ENCODE peak calls at places on chromosome 16, in ten cellular contexts. One of them, this sample, is unnamed.

GRCh38 chr16:85303354-85303883 is 191.1 kb upstream of the CIBAR2 start:
- DNase-seq in small intestine: peak; percentile 46
- DNase-seq in heart left ventricle: peak; percentile 84
- DNase-seq in keratinocyte: no peak
- DNase-seq in body of pancreas: peak; percentile 76
- DNase-seq in colonic mucosa: peak; percentile 63
- DNase-seq in GM23248: peak; percentile 61
- DNase-seq in uterus: peak; percentile 49
- DNase-seq in CD8-positive, alpha-beta T cell: peak; percentile 87
- DNase-seq in effector memory CD4-positive, alpha-beta T cell: peak; percentile 24
- DNase-seq in this sample: peak; percentile 68

GRCh38 chr16:14186007-14186953 is 115.2 kb downstream of the MRTFB start:
- DNase-seq in small intestine: no peak
- DNase-seq in heart left ventricle: no peak
- DNase-seq in keratinocyte: no peak
- DNase-seq in body of pancreas: peak; percentile 15
- DNase-seq in colonic mucosa: no peak
- DNase-seq in GM23248: peak; percentile 86
- DNase-seq in uterus: peak; percentile 51
- DNase-seq in CD8-positive, alpha-beta T cell: no peak
- DNase-seq in effector memory CD4-positive, alpha-beta T cell: no peak
- DNase-seq in this sample: peak; percentile 77

GRCh38 chr16:19135896-19136438 is 22.2 kb downstream of the ITPRIPL2 start:
- DNase-seq in small intestine: peak; percentile 86
- DNase-seq in heart left ventricle: no peak
- DNase-seq in keratinocyte: no peak
- DNase-seq in body of pancreas: no peak
- DNase-seq in colonic mucosa: peak; percentile 93
- DNase-seq in GM23248: peak; percentile 34
- DNase-seq in uterus: no peak
- DNase-seq in CD8-positive, alpha-beta T cell: no peak
- DNase-seq in effector memory CD4-positive, alpha-beta T cell: no peak
- DNase-seq in this sample: no peak

GRCh38 chr16:31484491-31485171 is 1.7 kb downstream of the SLC5A2 start:
- DNase-seq in small intestine: peak; percentile 55
- DNase-seq in heart left ventricle: no peak
- DNase-seq in keratinocyte: no peak
- DNase-seq in body of pancreas: peak; percentile 64
- DNase-seq in colonic mucosa: peak; percentile 72
- DNase-seq in GM23248: no peak
- DNase-seq in uterus: no peak
- DNase-seq in CD8-positive, alpha-beta T cell: no peak
- DNase-seq in effector memory CD4-positive, alpha-beta T cell: no peak
- DNase-seq in this sample: peak; percentile 36

GRCh38 chr16:85306071-85306792 is 194.0 kb upstream of the CIBAR2 start:
- DNase-seq in small intestine: peak; percentile 81
- DNase-seq in heart left ventricle: peak; percentile 86
- DNase-seq in keratinocyte: no peak
- DNase-seq in body of pancreas: peak; percentile 89
- DNase-seq in colonic mucosa: peak; percentile 85
- DNase-seq in GM23248: peak; percentile 95
- DNase-seq in uterus: peak; percentile 97
- DNase-seq in CD8-positive, alpha-beta T cell: peak; percentile 88
- DNase-seq in effector memory CD4-positive, alpha-beta T cell: no peak
- DNase-seq in this sample: peak; percentile 92

GRCh38 chr16:70589998-70590471 is 56.3 kb upstream of the IL34 start:
- DNase-seq in small intestine: no peak
- DNase-seq in heart left ventricle: peak; percentile 64
- DNase-seq in keratinocyte: no peak
- DNase-seq in body of pancreas: peak; percentile 62
- DNase-seq in colonic mucosa: no peak
- DNase-seq in GM23248: peak; percentile 51
- DNase-seq in uterus: peak; percentile 37
- DNase-seq in CD8-positive, alpha-beta T cell: no peak
- DNase-seq in effector memory CD4-positive, alpha-beta T cell: no peak
- DNase-seq in this sample: no peak

GRCh38 chr16:81511371-81511770 is 66.8 kb downstream of the CMIP start:
- DNase-seq in small intestine: no peak
- DNase-seq in heart left ventricle: no peak
- DNase-seq in keratinocyte: no peak
- DNase-seq in body of pancreas: no peak
- DNase-seq in colonic mucosa: no peak
- DNase-seq in GM23248: peak; percentile 79
- DNase-seq in uterus: no peak
- DNase-seq in CD8-positive, alpha-beta T cell: no peak
- DNase-seq in effector memory CD4-positive, alpha-beta T cell: no peak
- DNase-seq in this sample: peak; percentile 58

GRCh38 chr16:71645450-71645849 is 19.5 kb downstream of the MARVELD3 start:
- DNase-seq in small intestine: peak; percentile 70
- DNase-seq in heart left ventricle: no peak
- DNase-seq in keratinocyte: no peak
- DNase-seq in body of pancreas: peak; percentile 57
- DNase-seq in colonic mucosa: no peak
- DNase-seq in GM23248: peak; percentile 55
- DNase-seq in uterus: no peak
- DNase-seq in CD8-positive, alpha-beta T cell: no peak
- DNase-seq in effector memory CD4-positive, alpha-beta T cell: no peak
- DNase-seq in this sample: peak; percentile 68

GRCh38 chr16:19589771-19590302 is 34.3 kb downstream of the VPS35L start:
- DNase-seq in small intestine: no peak
- DNase-seq in heart left ventricle: no peak
- DNase-seq in keratinocyte: no peak
- DNase-seq in body of pancreas: no peak
- DNase-seq in colonic mucosa: no peak
- DNase-seq in GM23248: peak; percentile 91
- DNase-seq in uterus: no peak
- DNase-seq in CD8-positive, alpha-beta T cell: no peak
- DNase-seq in effector memory CD4-positive, alpha-beta T cell: no peak
- DNase-seq in this sample: no peak

GRCh38 chr16:81624718-81625543 is 154.2 kb upstream of the PLCG2 start:
- DNase-seq in small intestine: no peak
- DNase-seq in heart left ventricle: peak; percentile 61
- DNase-seq in keratinocyte: peak; percentile 68
- DNase-seq in body of pancreas: no peak
- DNase-seq in colonic mucosa: no peak
- DNase-seq in GM23248: peak; percentile 52
- DNase-seq in uterus: no peak
- DNase-seq in CD8-positive, alpha-beta T cell: no peak
- DNase-seq in effector memory CD4-positive, alpha-beta T cell: no peak
- DNase-seq in this sample: no peak

GRCh38 chr16:54591816-54592246 is 305.2 kb upstream of the IRX3 start:
- DNase-seq in small intestine: no peak
- DNase-seq in heart left ventricle: no peak
- DNase-seq in keratinocyte: no peak
- DNase-seq in body of pancreas: no peak
- DNase-seq in colonic mucosa: no peak
- DNase-seq in GM23248: no peak
- DNase-seq in uterus: no peak
- DNase-seq in CD8-positive, alpha-beta T cell: no peak
- DNase-seq in effector memory CD4-positive, alpha-beta T cell: no peak
- DNase-seq in this sample: no peak

GRCh38 chr16:50301626-50302471 is 35.5 kb downstream of the ADCY7 start:
- DNase-seq in small intestine: no peak
- DNase-seq in heart left ventricle: peak; percentile 63
- DNase-seq in keratinocyte: no peak
- DNase-seq in body of pancreas: no peak
- DNase-seq in colonic mucosa: peak; percentile 51
- DNase-seq in GM23248: peak; percentile 96
- DNase-seq in uterus: no peak
- DNase-seq in CD8-positive, alpha-beta T cell: no peak
- DNase-seq in effector memory CD4-positive, alpha-beta T cell: no peak
- DNase-seq in this sample: peak; percentile 75

GRCh38 chr16:89574681-89575246 is 794 bp upstream of the CPNE7 start:
- DNase-seq in small intestine: peak; percentile 72
- DNase-seq in heart left ventricle: no peak
- DNase-seq in keratinocyte: no peak
- DNase-seq in body of pancreas: peak; percentile 46
- DNase-seq in colonic mucosa: peak; percentile 57
- DNase-seq in GM23248: peak; percentile 93
- DNase-seq in uterus: no peak
- DNase-seq in CD8-positive, alpha-beta T cell: peak; percentile 71
- DNase-seq in effector memory CD4-positive, alpha-beta T cell: peak; percentile 47
- DNase-seq in this sample: peak; percentile 79

GRCh38 chr16:51025588-51026290 is 125.3 kb downstream of the SALL1 start:
- DNase-seq in small intestine: no peak
- DNase-seq in heart left ventricle: no peak
- DNase-seq in keratinocyte: no peak
- DNase-seq in body of pancreas: no peak
- DNase-seq in colonic mucosa: no peak
- DNase-seq in GM23248: no peak
- DNase-seq in uterus: no peak
- DNase-seq in CD8-positive, alpha-beta T cell: no peak
- DNase-seq in effector memory CD4-positive, alpha-beta T cell: no peak
- DNase-seq in this sample: no peak

GRCh38 chr16:11876306-11876705 is 25.0 kb upstream of the RSL1D1 start:
- DNase-seq in small intestine: no peak
- DNase-seq in heart left ventricle: no peak
- DNase-seq in keratinocyte: no peak
- DNase-seq in body of pancreas: no peak
- DNase-seq in colonic mucosa: no peak
- DNase-seq in GM23248: no peak
- DNase-seq in uterus: no peak
- DNase-seq in CD8-positive, alpha-beta T cell: no peak
- DNase-seq in effector memory CD4-positive, alpha-beta T cell: no peak
- DNase-seq in this sample: no peak
- H3K27ac ChIP-seq in small intestine: no peak overlapping the region
- H3K27ac ChIP-seq in heart left ventricle: no peak overlapping the region
- H3K27ac ChIP-seq in keratinocyte: no peak overlapping the region
- H3K27ac ChIP-seq in body of pancreas: no peak overlapping the region
- H3K27ac ChIP-seq in colonic mucosa: no peak overlapping the region
- H3K27ac ChIP-seq in GM23248: no peak overlapping the region
- H3K27ac ChIP-seq in uterus: no peak overlapping the region
- H3K27ac ChIP-seq in CD8-positive, alpha-beta T cell: no peak overlapping the region
- H3K27ac ChIP-seq in effector memory CD4-positive, alpha-beta T cell: no peak overlapping the region
- H3K27ac ChIP-seq in this sample: peak overlapping the region; percentile 45

GRCh38 chr16:35298460-35299243 is 1839.2 kb downstream of the TP53TG3F start:
- DNase-seq in small intestine: no peak
- DNase-seq in heart left ventricle: no peak
- DNase-seq in keratinocyte: peak; percentile 68
- DNase-seq in body of pancreas: no peak
- DNase-seq in colonic mucosa: no peak
- DNase-seq in GM23248: no peak
- DNase-seq in uterus: no peak
- DNase-seq in CD8-positive, alpha-beta T cell: no peak
- DNase-seq in effector memory CD4-positive, alpha-beta T cell: no peak
- DNase-seq in this sample: no peak

GRCh38 chr16:35296962-35297653 is 1837.7 kb downstream of the TP53TG3F start:
- DNase-seq in small intestine: no peak
- DNase-seq in heart left ventricle: no peak
- DNase-seq in keratinocyte: no peak
- DNase-seq in body of pancreas: no peak
- DNase-seq in colonic mucosa: no peak
- DNase-seq in GM23248: no peak
- DNase-seq in uterus: no peak
- DNase-seq in CD8-positive, alpha-beta T cell: no peak
- DNase-seq in effector memory CD4-positive, alpha-beta T cell: no peak
- DNase-seq in this sample: no peak

DNA sequence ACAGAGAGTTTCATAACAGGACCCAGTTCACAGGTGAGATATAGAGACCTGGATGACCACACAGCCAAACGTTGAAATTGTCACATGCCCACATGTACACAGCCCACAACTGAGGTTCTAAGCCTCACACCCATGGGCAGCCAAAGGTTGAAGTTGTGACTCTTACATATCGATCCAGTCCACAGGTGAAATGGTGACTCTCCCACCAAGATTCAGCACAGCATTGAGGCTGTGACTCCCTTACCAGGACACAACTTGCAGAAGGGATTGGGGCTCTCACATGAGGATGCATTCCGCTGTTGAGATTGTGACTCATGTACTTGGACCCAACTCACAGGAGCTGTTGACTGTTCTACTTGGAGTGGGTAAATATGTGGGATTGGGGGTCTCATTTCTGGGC is 1836.4 kb downstream of the TP53TG3F start:
- DNase-seq in small intestine: no peak
- DNase-seq in heart left ventricle: no peak
- DNase-seq in keratinocyte: no peak
- DNase-seq in body of pancreas: no peak
- DNase-seq in colonic mucosa: no peak
- DNase-seq in GM23248: no peak
- DNase-seq in uterus: no peak
- DNase-seq in CD8-positive, alpha-beta T cell: no peak
- DNase-seq in effector memory CD4-positive, alpha-beta T cell: no peak
- DNase-seq in this sample: no peak
- H3K9me3 ChIP-seq in small intestine: peaks cover 5% of the 10 kb centered on the region
- H3K9me3 ChIP-seq in heart left ventricle: no peaks in the 10 kb centered on the region
- H3K9me3 ChIP-seq in keratinocyte: no peaks in the 10 kb centered on the region
- H3K9me3 ChIP-seq in body of pancreas: no peaks in the 10 kb centered on the region
- H3K9me3 ChIP-seq in colonic mucosa: no peaks in the 10 kb centered on the region
- H3K9me3 ChIP-seq in GM23248: no peaks in the 10 kb centered on the region
- H3K9me3 ChIP-seq in uterus: no peaks in the 10 kb centered on the region
- H3K9me3 ChIP-seq in CD8-positive, alpha-beta T cell: peaks cover 4% of the 10 kb centered on the region
- H3K9me3 ChIP-seq in effector memory CD4-positive, alpha-beta T cell: no peaks in the 10 kb centered on the region
- H3K9me3 ChIP-seq in this sample: peaks cover 3% of the 10 kb centered on the region

GRCh38 chr16:46884513-46885293 is 541 bp downstream of the GPT2 start:
- DNase-seq in small intestine: peak; percentile 17
- DNase-seq in heart left ventricle: no peak
- DNase-seq in keratinocyte: no peak
- DNase-seq in body of pancreas: peak; percentile 64
- DNase-seq in colonic mucosa: no peak
- DNase-seq in GM23248: peak; percentile 54
- DNase-seq in uterus: no peak
- DNase-seq in CD8-positive, alpha-beta T cell: no peak
- DNase-seq in effector memory CD4-positive, alpha-beta T cell: no peak
- DNase-seq in this sample: peak; percentile 22
- H3K27ac ChIP-seq in small intestine: no peak overlapping the region
- H3K27ac ChIP-seq in heart left ventricle: peak overlapping the region; percentile 62
- H3K27ac ChIP-seq in keratinocyte: peak overlapping the region; percentile 32
- H3K27ac ChIP-seq in body of pancreas: peak overlapping the region; percentile 93
- H3K27ac ChIP-seq in colonic mucosa: peak overlapping the region; percentile 7
- H3K27ac ChIP-seq in GM23248: no peak overlapping the region
- H3K27ac ChIP-seq in uterus: no peak overlapping the region
- H3K27ac ChIP-seq in CD8-positive, alpha-beta T cell: no peak overlapping the region
- H3K27ac ChIP-seq in effector memory CD4-positive, alpha-beta T cell: no peak overlapping the region
- H3K27ac ChIP-seq in this sample: no peak overlapping the region

GRCh38 chr16:10405386-10405939 is 19.6 kb downstream of the ATF7IP2 start:
- DNase-seq in small intestine: no peak
- DNase-seq in heart left ventricle: no peak
- DNase-seq in keratinocyte: no peak
- DNase-seq in body of pancreas: peak; percentile 40
- DNase-seq in colonic mucosa: no peak
- DNase-seq in GM23248: no peak
- DNase-seq in uterus: no peak
- DNase-seq in CD8-positive, alpha-beta T cell: no peak
- DNase-seq in effector memory CD4-positive, alpha-beta T cell: no peak
- DNase-seq in this sample: no peak
- H3K9me3 ChIP-seq in small intestine: peaks cover 4% of the 10 kb centered on the region
- H3K9me3 ChIP-seq in heart left ventricle: peaks cover 23% of the 10 kb centered on the region
- H3K9me3 ChIP-seq in keratinocyte: peaks cover 3% of the 10 kb centered on the region
- H3K9me3 ChIP-seq in body of pancreas: peaks cover 31% of the 10 kb centered on the region
- H3K9me3 ChIP-seq in colonic mucosa: no peaks in the 10 kb centered on the region
- H3K9me3 ChIP-seq in GM23248: no peaks in the 10 kb centered on the region
- H3K9me3 ChIP-seq in uterus: peaks cover 27% of the 10 kb centered on the region
- H3K9me3 ChIP-seq in CD8-positive, alpha-beta T cell: peaks cover 28% of the 10 kb centered on the region
- H3K9me3 ChIP-seq in effector memory CD4-positive, alpha-beta T cell: peaks cover 17% of the 10 kb centered on the region
- H3K9me3 ChIP-seq in this sample: no peaks in the 10 kb centered on the region

GRCh38 chr16:75106351-75107274 is 10.0 kb downstream of the LDHD start:
- DNase-seq in small intestine: no peak
- DNase-seq in heart left ventricle: no peak
- DNase-seq in keratinocyte: no peak
- DNase-seq in body of pancreas: no peak
- DNase-seq in colonic mucosa: no peak
- DNase-seq in GM23248: peak; percentile 24
- DNase-seq in uterus: no peak
- DNase-seq in CD8-positive, alpha-beta T cell: no peak
- DNase-seq in effector memory CD4-positive, alpha-beta T cell: no peak
- DNase-seq in this sample: no peak
- H3K27ac ChIP-seq in small intestine: peak overlapping the region; percentile 15
- H3K27ac ChIP-seq in heart left ventricle: peak overlapping the region; percentile 80
- H3K27ac ChIP-seq in keratinocyte: no peak overlapping the region
- H3K27ac ChIP-seq in body of pancreas: no peak overlapping the region
- H3K27ac ChIP-seq in colonic mucosa: no peak overlapping the region
- H3K27ac ChIP-seq in GM23248: no peak overlapping the region
- H3K27ac ChIP-seq in uterus: peak overlapping the region; percentile 76
- H3K27ac ChIP-seq in CD8-positive, alpha-beta T cell: no peak overlapping the region
- H3K27ac ChIP-seq in effector memory CD4-positive, alpha-beta T cell: no peak overlapping the region
- H3K27ac ChIP-seq in this sample: no peak overlapping the region

This sample was measured in cardiac muscle cell.